ENCODE peak calls at places on chromosomes 4 and X, in five cellular contexts. One of them, this sample, is unnamed.

GRCh38 chr4:110091426-110091825 is 107.0 kb downstream of the ELOVL6 start:
- DNase-seq in AG04450: peak
- DNase-seq in Peyer's patch: no peak
- DNase-seq in GM12864: no peak
- DNase-seq in fibroblast of lung: peak
- DNase-seq in this sample: no peak

GRCh38 chrX:1555370-1555769 is 18.4 kb upstream of the P2RY8 start:
- DNase-seq in AG04450: no peak
- DNase-seq in Peyer's patch: no peak
- DNase-seq in GM12864: no peak
- DNase-seq in fibroblast of lung: no peak
- DNase-seq in this sample: no peak

GRCh38 chr4:10715696-10716095 is 31.1 kb upstream of the CLNK start:
- DNase-seq in AG04450: no peak
- DNase-seq in Peyer's patch: no peak
- DNase-seq in GM12864: no peak
- DNase-seq in fibroblast of lung: peak
- DNase-seq in this sample: no peak

GRCh38 chrX:121103381-121103780 is 56.0 kb downstream of the GLUD2 start:
- DNase-seq in AG04450: no peak
- DNase-seq in Peyer's patch: no peak
- DNase-seq in GM12864: no peak
- DNase-seq in fibroblast of lung: no peak
- DNase-seq in this sample: no peak

GRCh38 chrX:16771483-16772398 is 14.5 kb upstream of the TXLNG start:
- DNase-seq in AG04450: peak
- DNase-seq in Peyer's patch: peak
- DNase-seq in GM12864: no peak
- DNase-seq in fibroblast of lung: peak
- DNase-seq in this sample: peak

GRCh38 chrX:48617542-48618340 is 20.4 kb downstream of the WDR13 start:
- DNase-seq in AG04450: no peak
- DNase-seq in Peyer's patch: peak
- DNase-seq in GM12864: no peak
- DNase-seq in fibroblast of lung: no peak
- DNase-seq in this sample: no peak

GRCh38 chr4:156898373-156899117 is 73.1 kb downstream of the PDGFC start:
- DNase-seq in AG04450: no peak
- DNase-seq in Peyer's patch: no peak
- DNase-seq in GM12864: no peak
- DNase-seq in fibroblast of lung: peak
- DNase-seq in this sample: no peak

GRCh38 chr4:5215321-5215720 is 164.0 kb downstream of the STK32B start:
- DNase-seq in AG04450: no peak
- DNase-seq in Peyer's patch: no peak
- DNase-seq in GM12864: no peak
- DNase-seq in fibroblast of lung: no peak
- DNase-seq in this sample: no peak

GRCh38 chr4:38387348-38387747 is 276.7 kb upstream of the KLF3 start:
- DNase-seq in AG04450: no peak
- DNase-seq in Peyer's patch: peak
- DNase-seq in GM12864: no peak
- DNase-seq in fibroblast of lung: peak
- DNase-seq in this sample: no peak

GRCh38 chrX:106606583-106606982 is 5.2 kb upstream of the RADX start:
- DNase-seq in AG04450: no peak
- DNase-seq in Peyer's patch: no peak
- DNase-seq in GM12864: no peak
- DNase-seq in fibroblast of lung: no peak
- DNase-seq in this sample: no peak

GRCh38 chr4:15414601-15415091 is 13.2 kb upstream of the C1QTNF7 start:
- DNase-seq in AG04450: no peak
- DNase-seq in Peyer's patch: no peak
- DNase-seq in GM12864: no peak
- DNase-seq in fibroblast of lung: peak
- DNase-seq in this sample: no peak

GRCh38 chr4:79298484-79298883 is 27.4 kb downstream of the NAA11 start:
- DNase-seq in AG04450: no peak
- DNase-seq in Peyer's patch: no peak
- DNase-seq in GM12864: no peak
- DNase-seq in fibroblast of lung: no peak
- DNase-seq in this sample: no peak

GRCh38 chrX:100659431-100660137 is 15.6 kb downstream of the SRPX2 start:
- DNase-seq in AG04450: no peak
- DNase-seq in Peyer's patch: no peak
- DNase-seq in GM12864: no peak
- DNase-seq in fibroblast of lung: peak
- DNase-seq in this sample: no peak

GRCh38 chrX:21528076-21528475 is 130.1 kb downstream of the KLHL34 start:
- DNase-seq in AG04450: no peak
- DNase-seq in Peyer's patch: no peak
- DNase-seq in GM12864: no peak
- DNase-seq in fibroblast of lung: peak
- DNase-seq in this sample: no peak

GRCh38 chrX:9293051-9293496 is 171.8 kb upstream of the TBL1X start:
- DNase-seq in AG04450: no peak
- DNase-seq in Peyer's patch: no peak
- DNase-seq in GM12864: no peak
- DNase-seq in fibroblast of lung: no peak
- DNase-seq in this sample: no peak

DNA sequence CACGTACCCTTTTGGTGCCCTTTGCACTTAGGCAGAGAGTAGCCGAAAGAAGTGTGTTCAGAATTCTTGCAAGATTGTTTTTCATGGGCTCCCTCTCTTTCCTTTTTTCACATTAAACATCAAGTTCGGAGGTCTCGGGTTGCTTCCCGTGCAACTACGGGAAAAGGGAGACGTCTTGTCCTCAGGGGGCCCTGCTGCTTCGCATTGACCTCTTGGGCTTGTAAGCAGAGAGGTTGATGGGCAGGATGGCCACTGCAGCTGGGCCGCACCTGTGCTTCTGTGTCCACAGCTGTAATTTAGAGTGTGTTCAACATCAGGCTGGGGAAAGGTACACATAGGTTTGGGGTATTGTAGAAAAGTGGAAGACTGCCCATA is 109.7 kb downstream of the SPRY1 start:
- DNase-seq in AG04450: no peak
- DNase-seq in Peyer's patch: no peak
- DNase-seq in GM12864: no peak
- DNase-seq in fibroblast of lung: no peak
- DNase-seq in this sample: no peak
- H3K4me3 ChIP-seq in AG04450: peak
- H3K4me3 ChIP-seq in Peyer's patch: no peak
- H3K4me3 ChIP-seq in GM12864: no peak
- H3K4me3 ChIP-seq in fibroblast of lung: peak
- H3K4me3 ChIP-seq in this sample: no peak

GRCh38 chr4:796206-796605 is 29.7 kb downstream of the CPLX1 start:
- DNase-seq in AG04450: no peak
- DNase-seq in Peyer's patch: no peak
- DNase-seq in GM12864: no peak
- DNase-seq in fibroblast of lung: no peak
- DNase-seq in this sample: no peak
- H3K4me3 ChIP-seq in AG04450: no peak
- H3K4me3 ChIP-seq in Peyer's patch: no peak
- H3K4me3 ChIP-seq in GM12864: no peak
- H3K4me3 ChIP-seq in fibroblast of lung: no peak
- H3K4me3 ChIP-seq in this sample: no peak

DNA sequence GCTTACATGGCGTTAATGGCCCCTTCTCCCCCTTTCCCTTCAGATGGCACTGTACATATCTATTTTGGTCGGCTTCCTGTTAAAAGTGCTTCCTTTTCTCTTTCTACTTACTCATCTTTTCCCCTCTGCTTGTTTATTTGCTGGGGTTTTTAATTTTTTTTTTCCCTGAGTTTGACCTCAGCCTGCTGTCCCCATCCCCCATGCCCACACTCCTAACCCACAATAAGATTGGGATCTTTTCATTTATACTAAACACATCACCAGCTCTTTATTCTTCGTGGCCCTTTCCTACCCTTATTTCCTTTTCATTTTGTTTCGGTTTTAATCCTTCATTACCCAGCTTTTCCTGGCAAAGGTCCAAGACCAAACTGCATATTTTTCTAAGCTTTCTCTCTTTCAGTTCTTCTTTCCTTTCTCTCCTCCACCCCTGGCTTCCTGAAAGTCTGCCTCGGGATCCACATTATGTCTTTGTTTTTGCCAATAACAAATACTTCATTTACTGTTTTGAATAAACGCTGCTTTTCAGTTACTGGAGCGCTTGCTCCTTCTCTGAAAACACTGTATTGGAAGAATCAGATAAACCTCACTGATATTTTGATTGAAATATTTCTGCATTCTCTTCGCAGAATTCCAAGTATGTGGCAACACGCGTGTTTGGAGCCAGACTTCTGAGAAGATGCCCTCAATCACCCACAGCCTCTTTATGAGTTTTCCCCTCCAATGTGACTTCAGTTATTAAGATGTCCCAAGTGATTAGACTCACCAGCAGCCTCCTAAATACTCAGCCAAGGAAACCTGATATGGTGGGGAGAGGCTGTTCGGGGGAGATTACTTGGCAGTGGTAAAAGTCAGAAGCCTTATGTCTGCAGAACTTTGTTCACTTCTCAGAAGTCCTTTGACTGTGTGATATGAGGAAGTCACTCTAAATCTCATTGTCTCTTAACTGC is 151.8 kb upstream of the USP9X start:
- DNase-seq in AG04450: no peak
- DNase-seq in Peyer's patch: no peak
- DNase-seq in GM12864: no peak
- DNase-seq in fibroblast of lung: peak
- DNase-seq in this sample: no peak
- H3K4me3 ChIP-seq in AG04450: peak
- H3K4me3 ChIP-seq in Peyer's patch: no peak
- H3K4me3 ChIP-seq in GM12864: no peak
- H3K4me3 ChIP-seq in fibroblast of lung: peak
- H3K4me3 ChIP-seq in this sample: no peak

GRCh38 chrX:11111947-11112346 is 815 bp downstream of the HCCS start:
- DNase-seq in AG04450: no peak
- DNase-seq in Peyer's patch: no peak
- DNase-seq in GM12864: no peak
- DNase-seq in fibroblast of lung: no peak
- DNase-seq in this sample: no peak
- H3K4me3 ChIP-seq in AG04450: peak
- H3K4me3 ChIP-seq in Peyer's patch: peak
- H3K4me3 ChIP-seq in GM12864: peak
- H3K4me3 ChIP-seq in fibroblast of lung: peak
- H3K4me3 ChIP-seq in this sample: peak